ENCODE peak calls at places on chromosomes 1 and 21, in nine cellular contexts. K is mucosa of descending colon; W is HFF-Myc; U is stimulated activated CD8-positive, alpha-beta memory T cell treated with anti-CD3 and anti-CD28 coated beads, Interleukin-15, amount 100 ng/mL, for 1 hour; D is activated CD4-positive, alpha-beta T cell treated with anti-CD3 and anti-CD28 coated beads, Interleukin-2, amount 10 ng/mL, durations not matched to agents 7 days and 5 days; B is upper lobe of right lung; T is NCI-H2171; J is CD8-positive, alpha-beta T cell; F is kidney glomerular epithelial cell. R is an unnamed sample.

GRCh38 chr1:68178821-68179490 is 53.4 kb downstream of the WLS start:
- DNase-seq in K (no peak), W (no peak), U (no peak), D (no peak), B (no peak), T (no peak), J (no peak), F (peak), R (no peak)

GRCh38 chr21:41396452-41397107 is 29.5 kb upstream of the MX1 start:
- DNase-seq in K (peak), W (no peak), U (no peak), D (no peak), B (peak), T (no peak), J (no peak), F (no peak), R (no peak)

GRCh38 chr1:61742620-61743431 is 546 bp downstream of the PATJ start:
- DNase-seq in K (peak), W (no peak), U (peak), D (no peak), B (no peak), T (no peak), J (no peak), F (no peak), R (peak)

GRCh38 chr1:113515498-113515897 is 125.2 kb downstream of the MAGI3 start:
- DNase-seq in K (no peak), W (no peak), U (no peak), D (no peak), B (no peak), T (no peak), J (no peak), F (no peak), R (no peak)

GRCh38 chr1:120179420-120180348 is 3.4 kb upstream of the SEC22B start:
- DNase-seq in K (peak), W (peak), U (no peak), D (no peak), B (no peak), T (peak), J (no peak), F (peak), R (no peak)

GRCh38 chr1:99674115-99674514 is 28.2 kb downstream of the PALMD start:
- DNase-seq in K (no peak), W (no peak), U (no peak), D (no peak), B (no peak), T (no peak), J (no peak), F (no peak), R (no peak)

GRCh38 chr1:109350182-109350581 is 43.4 kb upstream of the MYBPHL start:
- DNase-seq in K (no peak), W (no peak), U (no peak), D (no peak), B (no peak), T (no peak), J (no peak), F (no peak), R (no peak)

GRCh38 chr1:206557636-206558473 is 50.5 kb downstream of the RASSF5 start:
- DNase-seq in K (peak), W (no peak), U (no peak), D (peak), B (no peak), T (no peak), J (no peak), F (no peak), R (no peak)

GRCh38 chr21:38914531-38915385 is 109.0 kb downstream of the ETS2 start:
- DNase-seq in K (no peak), W (no peak), U (no peak), D (no peak), B (no peak), T (no peak), J (no peak), F (no peak), R (no peak)

GRCh38 chr21:33121715-33122475 is 52.0 kb downstream of the OLIG1 start:
- DNase-seq in K (no peak), W (no peak), U (no peak), D (no peak), B (no peak), T (no peak), J (no peak), F (no peak), R (no peak)

GRCh38 chr1:80882552-80882951 is 918.2 kb upstream of the ADGRL2 start:
- DNase-seq in K (no peak), W (no peak), U (no peak), D (no peak), B (no peak), T (no peak), J (no peak), F (peak), R (no peak)

GRCh38 chr1:247387096-247387495 is 28.9 kb upstream of the NLRP3 start:
- DNase-seq in K (no peak), W (no peak), U (no peak), D (no peak), B (no peak), T (no peak), J (no peak), F (no peak), R (no peak)

GRCh38 chr1:183124259-183124658 is 61.8 kb upstream of the LAMC2 start:
- DNase-seq in K (peak), W (no peak), U (no peak), D (no peak), B (no peak), T (no peak), J (no peak), F (no peak), R (no peak)

GRCh38 chr1:50420689-50421365 is 2.4 kb downstream of the DMRTA2 start:
- DNase-seq in K (no peak), W (no peak), U (no peak), D (no peak), B (no peak), T (no peak), J (no peak), F (no peak), R (no peak)

GRCh38 chr21:15850645-15851044 is 120.9 kb downstream of the USP25 start:
- DNase-seq in K (no peak), W (no peak), U (no peak), D (no peak), B (no peak), T (no peak), J (no peak), F (no peak), R (no peak)

GRCh38 chr1:212124891-212125582 is 89.5 kb downstream of the DTL start:
- DNase-seq in K (peak), W (no peak), U (no peak), D (peak), B (no peak), T (no peak), J (no peak), F (no peak), R (no peak)

GRCh38 chr1:205285391-205286101 is 36.0 kb downstream of the NUAK2 start:
- DNase-seq in K (no peak), W (no peak), U (no peak), D (peak), B (no peak), T (no peak), J (peak), F (no peak), R (peak)

GRCh38 chr1:56934400-56935080 is 31.3 kb downstream of the C8B start:
- DNase-seq in K (no peak), W (peak), U (no peak), D (no peak), B (no peak), T (no peak), J (no peak), F (no peak), R (no peak)

GRCh38 chr1:118650084-118650807 is 337.9 kb downstream of the TBX15 start:
- DNase-seq in K (no peak), W (no peak), U (no peak), D (no peak), B (no peak), T (no peak), J (no peak), F (no peak), R (no peak)

GRCh38 chr1:182588460-182589396 is at the start of gene RNASEL:
- DNase-seq in K (peak), W (peak), U (peak), D (peak), B (peak), T (no peak), J (peak), F (peak), R (peak)

GRCh38 chr1:33228935-33229487 is 27.3 kb upstream of the ZNF362 start:
- DNase-seq in K (peak), W (peak), U (no peak), D (no peak), B (no peak), T (peak), J (no peak), F (peak), R (no peak)

GRCh38 chr1:186722711-186723309 is 42.6 kb upstream of the PTGS2 start:
- DNase-seq in K (peak), W (peak), U (no peak), D (peak), B (no peak), T (peak), J (no peak), F (peak), R (no peak)

GRCh38 chr1:153343040-153343681 is 5.5 kb downstream of the PGLYRP4 start:
- DNase-seq in K (no peak), W (no peak), U (no peak), D (no peak), B (no peak), T (no peak), J (no peak), F (no peak), R (no peak)

GRCh38 chr1:118809586-118809985 is 178.6 kb downstream of the TBX15 start:
- DNase-seq in K (no peak), W (no peak), U (no peak), D (no peak), B (no peak), T (no peak), J (no peak), F (no peak), R (no peak)

GRCh38 chr1:97094257-97094972 is 372.8 kb downstream of the PTBP2 start:
- DNase-seq in K (no peak), W (peak), U (no peak), D (no peak), B (no peak), T (no peak), J (no peak), F (peak), R (no peak)